ENCODE peak calls at places on chromosomes 3 and 15, in nine cellular contexts. R is tibial nerve, C is A549, U is ovary, F is transverse colon, V is esophagus muscularis mucosa, J is H1, A is GM12878, P is SK-N-SH. M is an unnamed sample.

GRCh38 chr15:50884583-50884982 is 23.9 kb upstream of the AP4E1 start:
- DNase-seq in R (no peak), C (peak), U (no peak), F (no peak), V (no peak), J (no peak), A (no peak), P (no peak), M (no peak)

GRCh38 chr3:182533394-182533793 is 259.9 kb upstream of the ATP11B start:
- DNase-seq in R (no peak), C (peak), U (no peak), F (no peak), V (peak), J (no peak), A (no peak), P (no peak), M (peak)

GRCh38 chr15:30036304-30036703 is 46.5 kb upstream of the GOLGA8J start:
- DNase-seq in R (no peak), C (no peak), U (no peak), F (no peak), V (no peak), J (no peak), A (no peak), P (no peak), M (no peak)

GRCh38 chr3:50246517-50246954 is 10.5 kb downstream of the GNAI2 start:
- DNase-seq in R (no peak), C (peak), U (no peak), F (peak), V (no peak), J (no peak), A (no peak), P (peak), M (no peak)

GRCh38 chr3:66342717-66343373 is 122.0 kb downstream of the SLC25A26 start:
- DNase-seq in R (no peak), C (no peak), U (no peak), F (no peak), V (no peak), J (no peak), A (no peak), P (no peak), M (no peak)

GRCh38 chr3:32297366-32297765 is 58.9 kb downstream of the CMTM8 start:
- DNase-seq in R (no peak), C (no peak), U (no peak), F (no peak), V (no peak), J (no peak), A (no peak), P (no peak), M (no peak)

GRCh38 chr3:188370081-188370830 is 216.3 kb downstream of the LPP start:
- DNase-seq in R (no peak), C (no peak), U (no peak), F (no peak), V (no peak), J (no peak), A (no peak), P (no peak), M (no peak)

GRCh38 chr3:170962426-170962825 is 54.0 kb upstream of the EIF5A2 start:
- DNase-seq in R (no peak), C (no peak), U (no peak), F (no peak), V (no peak), J (no peak), A (no peak), P (no peak), M (no peak)

GRCh38 chr3:78712270-78712669 is 1055.5 kb downstream of the ROBO1 start:
- DNase-seq in R (no peak), C (no peak), U (no peak), F (no peak), V (no peak), J (no peak), A (no peak), P (no peak), M (no peak)

GRCh38 chr3:39808467-39809180 is 785 bp upstream of the MYRIP start:
- DNase-seq in R (no peak), C (no peak), U (peak), F (no peak), V (no peak), J (peak), A (no peak), P (peak), M (peak)

GRCh38 chr3:31041161-31041978 is 146.9 kb upstream of the GADL1 start:
- DNase-seq in R (no peak), C (peak), U (no peak), F (no peak), V (no peak), J (no peak), A (no peak), P (no peak), M (no peak)

GRCh38 chr3:128503751-128504532 is 10.9 kb upstream of the GATA2 start:
- DNase-seq in R (no peak), C (no peak), U (no peak), F (no peak), V (peak), J (no peak), A (no peak), P (no peak), M (no peak)

GRCh38 chr15:100733786-100734185 is 131.4 kb downstream of the ASB7 start:
- DNase-seq in R (no peak), C (no peak), U (no peak), F (no peak), V (no peak), J (no peak), A (no peak), P (no peak), M (no peak)

GRCh38 chr3:184284696-184285095 is 8.9 kb downstream of the ECE2 start:
- DNase-seq in R (no peak), C (peak), U (no peak), F (no peak), V (no peak), J (peak), A (no peak), P (peak), M (peak)

GRCh38 chr3:10945683-10946287 is 46.8 kb upstream of the SLC6A1 start:
- DNase-seq in R (peak), C (peak), U (peak), F (peak), V (no peak), J (peak), A (no peak), P (peak), M (peak)

GRCh38 chr15:52678036-52678467 is 1.1 kb downstream of the ATOSA start:
- DNase-seq in R (peak), C (peak), U (peak), F (peak), V (peak), J (peak), A (no peak), P (peak), M (peak)

GRCh38 chr3:71726106-71726505 is 904 bp upstream of the EIF4E3 start:
- DNase-seq in R (no peak), C (no peak), U (no peak), F (peak), V (no peak), J (no peak), A (no peak), P (no peak), M (no peak)

GRCh38 chr3:118618247-118619040 is 416.2 kb downstream of the IGSF11 start:
- DNase-seq in R (no peak), C (no peak), U (no peak), F (no peak), V (no peak), J (no peak), A (no peak), P (no peak), M (no peak)

GRCh38 chr15:93619597-93619996 is 530.6 kb upstream of the RGMA start:
- DNase-seq in R (no peak), C (no peak), U (no peak), F (no peak), V (no peak), J (no peak), A (no peak), P (no peak), M (no peak)

GRCh38 chr3:123692041-123692440 is 107.2 kb upstream of the HACD2 start:
- DNase-seq in R (no peak), C (no peak), U (no peak), F (no peak), V (no peak), J (no peak), A (no peak), P (no peak), M (no peak)

GRCh38 chr15:72230197-72231065 is 559 bp downstream of the PKM start:
- DNase-seq in R (peak), C (peak), U (peak), F (peak), V (peak), J (peak), A (peak), P (peak), M (peak)

GRCh38 chr3:54572197-54572895 is 355.5 kb downstream of the LRTM1 start:
- DNase-seq in R (no peak), C (no peak), U (no peak), F (no peak), V (peak), J (no peak), A (no peak), P (no peak), M (no peak)

GRCh38 chr3:18134386-18135082 is 290.6 kb downstream of the SATB1 start:
- DNase-seq in R (no peak), C (peak), U (no peak), F (no peak), V (no peak), J (no peak), A (no peak), P (no peak), M (no peak)

GRCh38 chr15:61474796-61475195 is 245.7 kb upstream of the RORA start:
- DNase-seq in R (no peak), C (no peak), U (no peak), F (no peak), V (no peak), J (no peak), A (no peak), P (no peak), M (no peak)

GRCh38 chr3:72953325-72953956 is 43.2 kb upstream of the PPP4R2 start:
- DNase-seq in R (no peak), C (peak), U (no peak), F (no peak), V (no peak), J (no peak), A (no peak), P (no peak), M (no peak)

DNA sequence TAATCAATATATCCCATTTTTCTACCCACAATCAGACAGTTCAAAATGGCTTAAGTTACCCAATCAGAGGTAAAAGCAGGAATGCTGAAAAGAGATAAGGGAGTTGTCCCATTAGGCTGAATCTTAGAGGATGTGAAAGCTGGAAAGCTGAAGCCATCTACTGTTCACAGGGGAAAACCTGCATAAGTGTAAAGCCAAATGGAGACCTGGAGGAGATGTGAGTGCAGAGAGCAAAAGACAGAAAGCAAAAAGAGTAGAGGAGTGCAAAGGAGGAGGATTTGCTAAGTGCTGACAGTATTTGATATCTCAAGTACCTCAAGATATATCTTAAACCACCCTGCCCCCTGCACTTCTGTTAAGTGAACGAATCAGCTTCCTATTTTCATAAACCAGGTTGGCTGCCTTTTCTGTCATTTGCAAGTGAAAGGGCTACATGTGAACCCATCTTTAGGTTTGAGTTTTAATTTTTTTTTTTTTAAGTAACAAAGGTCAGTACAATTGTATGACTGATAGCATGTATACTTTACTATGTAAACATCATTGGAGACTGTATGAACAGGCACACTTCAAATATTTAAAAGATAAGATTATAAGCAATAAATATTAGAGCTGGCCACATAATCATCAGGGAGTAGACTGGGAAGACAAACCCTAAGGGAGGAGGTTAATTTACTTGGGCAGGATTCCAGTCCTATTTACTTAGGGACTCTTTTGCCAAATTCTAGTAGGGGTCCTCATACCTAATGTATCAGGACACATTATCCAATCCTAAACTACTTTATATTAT is 22.8 kb upstream of the P2RY1 start:
- DNase-seq in R (no peak), C (no peak), U (no peak), F (no peak), V (no peak), J (no peak), A (no peak), P (no peak), M (no peak)
- TF ChIP-seq CTCF in R (no peak), C (no peak), U (no peak), F (no peak), V (no peak), J (no peak), A (no peak), P (no peak), M (no peak)

GRCh38 chr15:90058308-90058707 is 44.0 kb downstream of the IDH2 start:
- DNase-seq in R (no peak), C (no peak), U (no peak), F (no peak), V (no peak), J (no peak), A (peak), P (no peak), M (no peak)

GRCh38 chr15:90062729-90063684 is 39.3 kb downstream of the IDH2 start:
- DNase-seq in R (no peak), C (no peak), U (no peak), F (no peak), V (no peak), J (no peak), A (no peak), P (no peak), M (no peak)

GRCh38 chr15:90060797-90061196 is 41.5 kb downstream of the IDH2 start:
- DNase-seq in R (no peak), C (no peak), U (no peak), F (no peak), V (no peak), J (no peak), A (no peak), P (no peak), M (no peak)

GRCh38 chr15:90062023-90062728 is 40.1 kb downstream of the IDH2 start:
- DNase-seq in R (no peak), C (no peak), U (peak), F (peak), V (no peak), J (peak), A (no peak), P (no peak), M (peak)

DNA sequence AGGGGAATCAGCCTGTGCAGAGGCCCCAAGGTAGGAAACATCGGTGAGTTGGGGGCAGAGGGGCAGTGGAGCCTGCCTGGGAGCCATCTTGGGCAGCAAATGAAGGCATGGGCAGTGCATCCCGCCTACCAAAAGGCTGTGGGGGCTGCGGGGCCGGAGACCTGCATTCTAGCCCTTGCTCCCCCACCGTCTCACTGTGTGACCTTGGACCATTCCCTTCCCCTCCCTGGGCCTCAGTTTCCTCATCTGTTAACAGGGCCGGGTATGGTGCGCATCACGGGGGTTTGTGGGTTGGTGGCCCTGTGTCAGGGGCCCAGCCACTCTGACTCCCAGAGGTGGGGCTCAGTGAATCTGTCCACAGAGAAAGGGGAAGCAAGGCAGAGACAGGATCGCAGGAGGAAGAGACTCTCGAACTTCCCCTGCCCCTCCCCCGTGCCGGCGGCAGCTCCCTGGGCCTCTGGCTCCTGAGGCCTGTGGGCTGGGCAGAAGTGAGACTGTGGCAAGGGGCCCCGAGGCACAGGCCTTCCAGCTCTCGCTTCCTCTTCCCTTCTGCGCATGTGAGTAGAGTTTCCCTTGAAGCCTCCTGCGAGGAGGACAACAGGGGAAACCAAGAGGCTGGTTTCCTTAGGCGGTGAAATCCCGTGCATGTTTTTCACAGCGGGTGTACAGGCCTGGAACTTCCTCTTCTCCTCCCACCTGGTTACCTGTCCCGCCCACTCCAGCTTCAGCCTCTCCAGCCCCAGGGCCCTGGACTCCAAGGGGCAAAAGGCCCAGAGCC is 42.9 kb downstream of the IDH2 start:
- DNase-seq in R (peak), C (no peak), U (no peak), F (peak), V (no peak), J (peak), A (peak), P (no peak), M (peak)
- TF ChIP-seq EP300 in R (peak), C (no peak), U (no peak), F (no peak), V (no peak), J (no peak), A (peak), P (no peak), M (no peak)

GRCh38 chr15:76335129-76335850 is 1.3 kb upstream of the ISL2 start:
- DNase-seq in R (no peak), C (no peak), U (no peak), F (no peak), V (no peak), J (peak), A (no peak), P (no peak), M (no peak)

GRCh38 chr15:76334438-76335004 is 2.1 kb upstream of the ISL2 start:
- DNase-seq in R (no peak), C (no peak), U (no peak), F (no peak), V (no peak), J (no peak), A (no peak), P (no peak), M (no peak)

GRCh38 chr15:76332796-76333195 is 3.8 kb upstream of the ISL2 start:
- DNase-seq in R (no peak), C (no peak), U (no peak), F (no peak), V (no peak), J (no peak), A (no peak), P (no peak), M (no peak)

GRCh38 chr15:76333309-76333708 is 3.3 kb upstream of the ISL2 start:
- DNase-seq in R (no peak), C (no peak), U (no peak), F (no peak), V (no peak), J (no peak), A (no peak), P (no peak), M (no peak)

DNA sequence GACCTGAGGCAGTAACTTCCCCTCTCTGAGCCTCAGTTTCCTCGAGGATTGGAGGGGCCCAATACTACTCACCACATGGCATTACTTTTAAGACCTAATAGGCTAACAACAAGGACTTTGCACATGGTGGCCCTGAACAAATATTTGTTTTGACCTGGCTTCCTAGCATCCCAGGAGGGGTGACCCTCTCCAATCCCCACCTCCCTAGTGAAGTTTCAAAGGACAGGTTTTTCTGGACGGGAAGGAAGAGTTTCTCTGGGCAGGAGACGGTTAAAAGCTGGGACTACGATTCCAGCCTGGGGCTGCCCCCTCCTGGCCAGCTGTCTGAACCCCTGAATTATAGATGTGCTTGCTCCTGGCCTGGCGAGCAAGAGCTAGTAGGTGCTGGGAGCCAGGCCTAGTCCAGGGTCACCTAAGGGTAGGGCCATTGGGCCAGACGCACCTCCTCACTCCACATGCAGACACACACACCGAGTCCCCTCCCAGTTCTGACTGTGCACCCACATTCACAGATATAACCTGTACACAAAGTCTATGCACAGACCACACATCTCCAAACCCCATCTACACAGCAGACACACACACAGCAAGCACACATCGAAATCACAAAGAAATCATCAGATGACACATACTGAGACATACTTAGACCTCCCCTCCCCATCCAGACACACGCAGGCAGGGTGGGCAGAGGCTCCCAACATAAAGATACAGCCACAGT is 2.7 kb upstream of the ISL2 start:
- DNase-seq in R (no peak), C (peak), U (no peak), F (no peak), V (no peak), J (peak), A (no peak), P (peak), M (no peak)
- TF ChIP-seq CTCF in R (no peak), C (peak), U (no peak), F (no peak), V (no peak), J (no peak), A (peak), P (peak), M (no peak)

GRCh38 chr3:129623447-129624118 is 17.1 kb upstream of the PLXND1 start:
- DNase-seq in R (no peak), C (peak), U (peak), F (peak), V (no peak), J (no peak), A (no peak), P (peak), M (peak)

GRCh38 chr3:129622418-129622872 is 16.0 kb upstream of the PLXND1 start:
- DNase-seq in R (no peak), C (no peak), U (no peak), F (no peak), V (no peak), J (no peak), A (no peak), P (no peak), M (no peak)

GRCh38 chr3:129620828-129621605 is 14.5 kb upstream of the PLXND1 start:
- DNase-seq in R (no peak), C (no peak), U (no peak), F (no peak), V (no peak), J (no peak), A (no peak), P (peak), M (no peak)

GRCh38 chr3:129622933-129623332 is 16.5 kb upstream of the PLXND1 start:
- DNase-seq in R (no peak), C (no peak), U (no peak), F (no peak), V (no peak), J (no peak), A (no peak), P (no peak), M (no peak)

GRCh38 chr3:129621626-129622417 is 15.3 kb upstream of the PLXND1 start:
- DNase-seq in R (no peak), C (no peak), U (no peak), F (no peak), V (no peak), J (peak), A (no peak), P (peak), M (no peak)
- TF ChIP-seq EP300 in R (no peak), C (no peak), U (no peak), F (no peak), V (no peak), J (no peak), A (no peak), P (no peak), M (no peak)

GRCh38 chr15:71109130-71109529 is 6.1 kb upstream of the THSD4 start:
- DNase-seq in R (no peak), C (no peak), U (no peak), F (no peak), V (no peak), J (no peak), A (no peak), P (no peak), M (no peak)
- TF ChIP-seq CTCF in R (no peak), C (no peak), U (no peak), F (no peak), V (no peak), J (no peak), A (no peak), P (peak), M (no peak)

M was measured in stomach.